ENCODE peak calls at places on chromosomes 5 and 9, in six cellular contexts. U is heart right ventricle, D is uterus, C is HFFc6, S is GM13976, I is PC-9. A is an unnamed sample.

GRCh38 chr5:112957409-112957808 is 19.2 kb upstream of the DCP2 start:
- DNase-seq in D (no peak), C (no peak), U (no peak), I (no peak), S (no peak), A (no peak)

GRCh38 chr5:81420039-81420667 is 26.2 kb upstream of the ACOT12 start:
- DNase-seq in U (no peak), D (no peak), S (no peak), C (peak), I (peak), A (no peak)

GRCh38 chr9:134299068-134299467 is 27.2 kb upstream of the RXRA start:
- DNase-seq in I (no peak), S (no peak), D (no peak), U (no peak), C (no peak), A (no peak)

GRCh38 chr9:36208521-36209253 is 18.0 kb downstream of the CLTA start:
- DNase-seq in D (no peak), S (no peak), U (no peak), I (no peak), C (no peak), A (no peak)

GRCh38 chr5:128053291-128053954 is 30.1 kb upstream of the SLC12A2 start:
- DNase-seq in U (no peak), S (no peak), I (peak), D (no peak), C (peak), A (no peak)

GRCh38 chr9:133950206-133950915 is 41.8 kb downstream of the VAV2 start:
- DNase-seq in C (no peak), U (peak), I (no peak), S (peak), D (no peak), A (no peak)

GRCh38 chr5:76542887-76543690 is 80.1 kb downstream of the F2RL2 start:
- DNase-seq in S (no peak), I (no peak), D (no peak), U (no peak), C (no peak), A (no peak)

GRCh38 chr5:147391781-147392180 is 118.1 kb downstream of the DPYSL3 start:
- DNase-seq in D (peak), C (peak), I (no peak), S (no peak), U (peak), A (peak)

DNA sequence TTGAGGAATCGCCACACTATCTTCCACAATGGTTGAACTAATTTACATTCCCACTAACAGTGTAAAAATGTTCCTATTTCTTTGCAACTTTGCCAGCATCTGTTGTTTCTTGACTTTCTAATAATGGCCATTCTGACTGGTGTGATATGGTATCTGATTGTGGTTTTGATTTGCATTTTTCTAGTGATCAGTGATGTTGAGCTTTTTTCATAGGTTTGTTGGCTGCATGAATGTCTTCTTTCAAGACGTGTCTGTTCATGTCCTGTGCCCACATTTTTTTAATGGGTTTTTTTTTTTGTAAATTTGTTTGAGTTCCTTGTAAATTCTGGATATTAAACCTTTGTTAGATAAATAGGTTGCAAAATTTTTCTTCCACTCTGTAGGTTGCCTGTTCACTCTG is 615.9 kb downstream of the SEMA5A start:
- DNase-seq in D (no peak), U (no peak), S (no peak), C (no peak), I (no peak), A (no peak)
- TF ChIP-seq CTCF in D (no peak), U (no peak), S (no peak), C (no peak), I (no peak), A (no peak)

GRCh38 chr9:37752646-37753488 is 738 bp upstream of the TRMT10B start:
- DNase-seq in I (no peak), U (no peak), C (no peak), D (no peak), S (no peak), A (no peak)

GRCh38 chr9:37749129-37749528 is 4.5 kb upstream of the TRMT10B start:
- DNase-seq in C (no peak), U (no peak), S (no peak), I (no peak), D (no peak), A (no peak)

GRCh38 chr9:37751186-37751585 is 2.4 kb upstream of the TRMT10B start:
- DNase-seq in S (no peak), U (no peak), D (no peak), I (no peak), C (no peak), A (no peak)

GRCh38 chr9:37758747-37759146 is 5.1 kb downstream of the TRMT10B start:
- DNase-seq in S (no peak), I (no peak), U (no peak), D (no peak), C (no peak), A (no peak)

DNA sequence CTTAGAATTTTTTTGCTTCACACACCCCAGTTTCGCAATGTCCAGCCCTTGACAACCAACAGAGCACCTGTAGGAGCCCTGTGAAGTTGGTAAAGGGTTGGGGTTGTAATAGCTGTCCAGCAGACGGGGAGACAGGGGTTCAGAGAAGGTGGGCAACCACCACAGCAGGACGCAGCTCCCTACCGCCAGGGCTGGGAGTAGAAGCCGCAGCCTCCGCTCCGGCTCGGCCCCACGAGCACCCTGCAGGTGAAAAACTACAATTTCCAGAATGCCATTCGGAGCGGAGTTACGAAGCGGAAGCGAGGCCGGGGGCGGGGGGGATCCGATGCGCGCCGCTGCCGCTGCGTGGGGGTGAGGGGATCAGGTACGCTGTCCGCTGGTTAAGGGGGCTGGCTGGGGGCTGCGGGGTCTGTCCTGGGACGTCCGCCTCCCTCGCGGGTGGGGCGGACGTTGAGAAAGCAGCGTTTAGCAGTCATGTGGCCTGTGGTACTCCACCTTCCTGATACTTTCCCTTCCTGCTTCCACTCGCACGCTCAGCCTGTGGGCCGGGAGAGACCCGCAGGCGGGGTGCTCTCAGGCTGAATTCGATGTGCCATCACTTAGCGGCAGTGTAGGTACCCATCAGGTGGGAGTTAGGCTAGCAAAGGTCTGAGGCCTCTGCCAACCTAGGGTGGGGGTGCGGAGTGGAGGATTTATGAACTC is at the start of gene TRMT10B:
- DNase-seq in S (peak), U (peak), D (peak), I (peak), C (peak), A (no peak)
- TF ChIP-seq CTCF in S (no peak), U (no peak), D (no peak), I (no peak), C (no peak), A (no peak)

GRCh38 chr9:4081549-4081895 is 218.3 kb downstream of the GLIS3 start:
- DNase-seq in I (no peak), U (no peak), D (no peak), S (no peak), C (no peak), A (no peak)

GRCh38 chr9:4084440-4084818 is 215.4 kb downstream of the GLIS3 start:
- DNase-seq in U (peak), S (no peak), D (peak), C (peak), I (no peak), A (no peak)

GRCh38 chr9:4080889-4081548 is 218.8 kb downstream of the GLIS3 start:
- DNase-seq in S (no peak), I (no peak), D (no peak), C (no peak), U (no peak), A (no peak)

GRCh38 chr9:4081948-4082347 is 217.9 kb downstream of the GLIS3 start:
- DNase-seq in D (no peak), C (no peak), I (no peak), U (no peak), S (no peak), A (no peak)

GRCh38 chr9:4082948-4083347 is 216.9 kb downstream of the GLIS3 start:
- DNase-seq in D (no peak), U (no peak), I (no peak), S (no peak), C (no peak), A (no peak)
- TF ChIP-seq CTCF in D (no peak), U (no peak), I (no peak), S (no peak), C (no peak), A (no peak)

GRCh38 chr5:57327934-57328333 is 154.1 kb downstream of the GPBP1 start:
- DNase-seq in D (no peak), U (no peak), S (no peak), I (peak), C (no peak), A (no peak)
- TF ChIP-seq CTCF in D (no peak), U (no peak), S (no peak), I (no peak), C (no peak), A (no peak)

GRCh38 chr9:20270176-20270575 is 352.1 kb downstream of the MLLT3 start:
- DNase-seq in I (no peak), C (no peak), S (no peak), U (no peak), D (no peak), A (no peak)

GRCh38 chr9:20271107-20271506 is 351.2 kb downstream of the MLLT3 start:
- DNase-seq in U (no peak), D (no peak), I (no peak), C (no peak), S (no peak), A (no peak)

GRCh38 chr9:20269620-20270019 is 352.7 kb downstream of the MLLT3 start:
- DNase-seq in I (no peak), U (no peak), D (no peak), S (no peak), C (no peak), A (no peak)

GRCh38 chr9:20276762-20277161 is 345.5 kb downstream of the MLLT3 start:
- DNase-seq in U (no peak), C (no peak), I (no peak), D (no peak), S (no peak), A (no peak)

DNA sequence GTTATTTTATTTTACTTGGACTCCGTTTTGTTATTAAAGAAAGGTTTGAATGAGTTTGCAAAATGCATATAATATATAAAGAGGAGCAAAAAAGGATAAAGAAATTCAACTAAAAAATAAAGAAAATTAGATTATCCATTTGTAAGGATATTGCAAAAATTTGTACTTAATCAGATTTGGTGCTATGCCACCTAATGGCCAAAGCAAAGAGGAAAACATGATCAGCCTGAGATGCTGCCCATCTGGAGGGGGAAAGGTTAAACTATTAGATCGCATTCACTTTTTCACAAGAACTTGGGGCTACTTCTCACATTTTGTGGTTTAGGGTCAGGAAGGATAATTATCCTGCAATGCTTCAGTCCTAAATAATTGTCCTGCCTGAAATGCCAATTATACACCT is 350.6 kb downstream of the MLLT3 start:
- DNase-seq in C (no peak), S (no peak), U (no peak), D (no peak), I (no peak), A (no peak)
- TF ChIP-seq CTCF in C (peak), S (no peak), U (no peak), D (no peak), I (no peak), A (no peak)

DNA sequence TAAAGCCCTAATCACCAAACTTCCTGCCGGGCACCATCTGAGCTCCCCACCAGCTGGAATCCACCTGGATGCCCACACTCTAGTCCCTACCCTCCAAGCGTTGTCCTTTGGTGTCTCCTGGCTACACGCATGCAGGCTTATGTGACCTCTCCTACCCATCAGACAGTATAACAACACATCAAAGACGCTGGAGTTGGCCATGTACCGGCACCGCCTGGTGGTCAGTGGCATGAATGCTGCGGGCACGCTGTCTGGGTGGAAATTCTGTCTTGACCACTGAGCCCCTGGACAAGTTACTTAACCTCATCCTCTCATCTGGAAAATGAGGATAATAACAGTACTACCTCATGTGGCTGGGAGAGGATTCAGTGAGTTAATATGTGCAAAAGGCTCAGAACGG is 23.4 kb upstream of the CORO2A start:
- DNase-seq in D (no peak), U (no peak), C (no peak), S (no peak), I (no peak), A (no peak)
- TF ChIP-seq CTCF in D (peak), U (peak), C (peak), S (no peak), I (peak), A (no peak)

GRCh38 chr5:107072440-107072839 is 598.3 kb downstream of the EFNA5 start:
- DNase-seq in C (no peak), S (no peak), I (no peak), U (no peak), D (no peak), A (no peak)

GRCh38 chr5:107072967-107073366 is 597.8 kb downstream of the EFNA5 start:
- DNase-seq in S (no peak), I (peak), D (no peak), C (no peak), U (no peak), A (no peak)

GRCh38 chr5:107063511-107063910 is 607.2 kb downstream of the EFNA5 start:
- DNase-seq in I (no peak), D (no peak), S (no peak), C (no peak), U (no peak), A (no peak)

GRCh38 chr5:107068782-107069181 is 602.0 kb downstream of the EFNA5 start:
- DNase-seq in I (no peak), D (no peak), C (no peak), U (no peak), S (no peak), A (no peak)

GRCh38 chr5:107067391-107067790 is 603.3 kb downstream of the EFNA5 start:
- DNase-seq in I (no peak), U (peak), C (no peak), D (no peak), S (no peak), A (no peak)
- TF ChIP-seq CTCF in I (no peak), U (peak), C (no peak), D (no peak), S (no peak), A (no peak)

DNA sequence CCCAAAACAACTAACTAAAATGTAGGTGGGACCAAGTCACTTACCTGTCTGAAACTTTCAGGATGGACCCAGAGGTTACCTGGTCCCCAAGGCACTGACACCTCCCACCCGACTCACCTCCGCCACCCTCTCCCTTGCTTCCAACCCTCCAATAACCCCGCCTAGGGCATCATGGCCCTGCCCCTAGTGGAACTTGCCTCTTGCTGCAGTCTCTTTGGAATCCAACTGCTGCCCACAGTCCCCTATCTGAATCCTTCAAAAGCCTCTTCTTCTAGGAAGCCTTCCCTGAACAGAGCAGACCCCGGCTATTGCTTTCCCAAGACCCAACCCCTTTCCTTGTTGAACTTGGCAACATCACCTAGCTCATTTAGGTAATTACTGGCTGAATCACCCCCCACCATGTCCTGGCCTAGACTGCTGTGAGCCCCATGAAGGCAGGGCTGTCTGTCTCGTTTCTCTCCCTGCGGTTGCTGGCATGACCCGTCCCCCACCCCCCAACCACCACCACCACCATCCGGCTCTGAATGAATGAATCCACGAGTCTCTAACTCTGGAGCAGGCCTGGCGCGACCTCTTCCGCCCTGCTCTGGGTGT is 9.4 kb downstream of the CRB2 start:
- DNase-seq in D (no peak), S (no peak), C (no peak), I (no peak), U (no peak), A (no peak)
- TF ChIP-seq CTCF in D (no peak), S (no peak), C (peak), I (peak), U (no peak), A (no peak)

GRCh38 chr9:131076347-131077195 is 19.8 kb upstream of the AIF1L start:
- DNase-seq in S (no peak), I (no peak), C (no peak), D (no peak), U (no peak), A (no peak)
- TF ChIP-seq CTCF in S (no peak), I (no peak), C (no peak), D (no peak), U (no peak), A (no peak)